ENCODE peak calls at places on chromosomes 3 and 15, in nine cellular contexts. Q is mesothelial cell of epicardium, R is body of pancreas, C is lower lobe of right lung, X is astrocyte of the spinal cord, L is lower leg skin, J is foreskin fibroblast, N is thoracic aorta, Z is fibroblast of the aortic adventitia. S is an unnamed sample.
A peak's percentile ranks its signal among the peaks of the same experiment; 100 is the strongest.

GRCh38 chr3:196063456-196063855 is 18.4 kb downstream of the TFRC start:
- DNase-seq in L (no peak), N (no peak), C (no peak), Z (no peak), Q (no peak), R (no peak), X (no peak), J (no peak), S (no peak)

GRCh38 chr3:56316944-56317343 is 151.3 kb downstream of the ERC2 start:
- DNase-seq in X (no peak), Q (no peak), R (no peak), Z (no peak), J (no peak), C (no peak), L (no peak), N (no peak), S (no peak)

GRCh38 chr15:58444056-58444455 is 12.3 kb downstream of the LIPC start:
- DNase-seq in Z (no peak), N (no peak), C (no peak), L (peak; percentile 66), J (no peak), X (no peak), Q (no peak), R (no peak), S (no peak)

GRCh38 chr3:52379610-52380009 is 63.5 kb downstream of the DNAH1 start:
- DNase-seq in R (no peak), J (no peak), Q (no peak), X (no peak), C (no peak), L (no peak), Z (peak; percentile 8), N (no peak), S (no peak)

GRCh38 chr3:188721990-188722389 is 449.8 kb upstream of the TPRG1 start:
- DNase-seq in C (no peak), X (no peak), L (no peak), Z (no peak), N (no peak), Q (no peak), R (no peak), J (no peak), S (no peak)

GRCh38 chr15:68411276-68411675 is 20.7 kb downstream of the ITGA11 start:
- DNase-seq in Q (peak; percentile 26), X (no peak), J (no peak), L (peak; percentile 74), Z (no peak), N (no peak), C (no peak), R (no peak), S (no peak)

GRCh38 chr3:27596920-27597319 is 112.7 kb upstream of the SLC4A7 start:
- DNase-seq in L (no peak), R (no peak), X (peak; percentile 66), N (no peak), Q (no peak), C (no peak), Z (peak; percentile 31), J (peak; percentile 63), S (no peak)

GRCh38 chr3:16322189-16322588 is 57.2 kb downstream of the OXNAD1 start:
- DNase-seq in R (no peak), N (no peak), L (no peak), X (no peak), J (no peak), Q (no peak), Z (no peak), C (no peak), S (no peak)

GRCh38 chr15:84582583-84583157 is 18.1 kb upstream of the ZSCAN2 start:
- DNase-seq in R (no peak), N (no peak), Q (no peak), C (no peak), X (no peak), J (no peak), L (no peak), Z (no peak), S (no peak)

GRCh38 chr3:124057453-124057852 is 65.5 kb upstream of the ROPN1 start:
- DNase-seq in N (no peak), X (no peak), C (no peak), Q (no peak), Z (no peak), L (no peak), J (no peak), R (no peak), S (no peak)

GRCh38 chr3:160224256-160224655 is 966 bp upstream of the C3orf80 start:
- DNase-seq in X (no peak), Q (no peak), L (no peak), N (no peak), Z (no peak), R (no peak), C (no peak), J (no peak), S (no peak)

GRCh38 chr15:28026221-28026620 is 72.9 kb downstream of the OCA2 start:
- DNase-seq in N (no peak), C (no peak), J (no peak), X (no peak), R (no peak), L (no peak), Z (no peak), Q (no peak), S (no peak)

GRCh38 chr15:78051622-78052405 is 25.7 kb downstream of the TBC1D2B start:
- DNase-seq in N (no peak), Q (peak; percentile 60), Z (peak; percentile 57), C (no peak), J (no peak), R (peak; percentile 79), X (peak; percentile 49), L (no peak), S (no peak)

GRCh38 chr15:92819312-92820232 is 80.6 kb upstream of the CHD2 start:
- DNase-seq in L (no peak), J (no peak), C (no peak), Q (no peak), X (peak; percentile 32), Z (no peak), N (no peak), R (no peak), S (no peak)

GRCh38 chr3:120475722-120476385 is 25.1 kb upstream of the FSTL1 start:
- DNase-seq in J (peak; percentile 22), Z (no peak), Q (no peak), L (no peak), N (no peak), X (peak; percentile 40), C (no peak), R (no peak), S (no peak)

GRCh38 chr3:99246010-99246654 is 344.6 kb upstream of the DCBLD2 start:
- DNase-seq in X (peak; percentile 57), J (no peak), L (no peak), N (no peak), Z (no peak), C (no peak), R (no peak), Q (no peak), S (no peak)

GRCh38 chr3:126390201-126390600 is 4.5 kb upstream of the CFAP100 start:
- DNase-seq in J (no peak), Z (no peak), R (no peak), Q (peak; percentile 33), L (peak; percentile 84), X (no peak), N (no peak), C (no peak), S (no peak)

DNA sequence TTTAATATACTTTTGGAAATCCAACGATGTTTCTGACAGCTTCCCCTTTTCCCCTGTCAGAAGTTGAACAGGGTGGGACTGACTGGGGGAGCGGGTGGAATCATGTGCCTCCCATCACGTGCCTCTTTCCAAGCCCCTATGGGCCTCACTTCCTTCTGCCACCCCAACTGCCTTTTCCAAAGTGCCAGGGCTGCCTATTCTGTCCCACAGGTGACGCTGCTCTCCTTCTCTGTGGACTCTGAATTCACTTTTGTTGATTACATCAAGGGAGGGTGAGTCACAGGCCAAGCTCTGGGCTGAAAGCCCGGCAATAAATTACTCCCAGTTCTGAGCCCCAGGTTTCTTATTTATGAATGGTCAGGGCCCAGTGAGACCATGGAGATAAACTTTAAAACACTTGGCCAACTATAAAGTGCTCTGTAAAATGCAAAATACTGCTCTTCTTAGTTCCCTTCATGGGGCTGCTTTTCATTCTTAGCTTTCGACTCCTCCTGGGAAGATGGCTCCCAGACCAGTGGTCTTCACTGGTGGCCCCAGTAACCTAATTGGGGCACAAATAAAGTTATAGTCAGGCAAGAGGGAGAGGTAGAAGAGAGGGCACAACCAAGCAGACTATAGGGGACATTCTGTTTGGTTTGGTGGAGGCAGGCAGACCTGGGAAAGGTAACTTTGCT is 12.3 kb downstream of the CPNE9 start:
- DNase-seq in N (peak; percentile 72), J (peak; percentile 79), R (peak; percentile 76), L (peak; percentile 93), X (peak; percentile 88), Q (no peak), C (peak; percentile 74), Z (peak; percentile 96), S (no peak)
- TF ChIP-seq CTCF in N (peak; percentile 76), J (peak; percentile 98), R (peak; percentile 95), L (no peak), X (peak; percentile 98), Q (no peak), C (peak; percentile 67), Z (peak; percentile 98), S (peak; percentile 82)

GRCh38 chr3:36591959-36592358 is 172.4 kb downstream of the DCLK3 start:
- DNase-seq in C (no peak), N (no peak), R (no peak), X (peak; percentile 43), Q (no peak), L (no peak), J (peak; percentile 2), Z (peak; percentile 50), S (no peak)
- TF ChIP-seq CTCF in C (no peak), N (no peak), R (no peak), X (peak; percentile 15), Q (no peak), L (no peak), J (no peak), Z (peak; percentile 24), S (peak; percentile 67)

GRCh38 chr3:102909904-102910303 is 475.1 kb downstream of the ZPLD1 start:
- DNase-seq in X (no peak), C (no peak), R (no peak), Q (no peak), J (no peak), Z (no peak), L (no peak), N (no peak), S (no peak)
- TF ChIP-seq CTCF in X (no peak), C (no peak), R (no peak), Q (no peak), J (no peak), Z (no peak), L (no peak), N (no peak), S (no peak)

GRCh38 chr15:56281145-56281544 is 37.5 kb upstream of the RFX7 start:
- DNase-seq in R (no peak), J (no peak), Z (no peak), L (no peak), C (no peak), X (no peak), Q (no peak), N (no peak), S (no peak)

GRCh38 chr15:56291741-56292140 is 48.1 kb upstream of the RFX7 start:
- DNase-seq in C (no peak), L (no peak), Q (no peak), J (no peak), X (no peak), Z (no peak), R (no peak), N (no peak), S (no peak)

DNA sequence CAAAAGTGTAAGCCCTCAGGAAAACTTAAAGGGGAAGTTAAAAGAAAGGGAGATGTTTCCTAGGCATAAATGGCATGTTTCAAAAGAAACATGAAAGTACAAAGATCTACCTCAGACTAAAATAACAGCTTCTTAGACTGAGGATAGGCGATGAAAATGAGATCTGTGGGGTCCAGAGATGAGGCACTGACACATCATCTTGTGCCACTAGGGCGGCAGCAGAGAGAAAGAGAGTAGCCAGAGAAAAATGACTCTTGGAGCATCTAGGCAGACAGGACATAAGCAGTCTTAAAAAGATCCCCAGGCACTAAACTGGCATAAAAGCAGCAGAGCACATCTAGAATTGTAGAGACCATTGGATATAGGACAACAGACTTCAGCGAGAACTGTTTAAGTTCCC is 42.5 kb upstream of the RFX7 start:
- DNase-seq in Q (no peak), X (no peak), N (no peak), L (no peak), C (no peak), R (no peak), J (no peak), Z (no peak), S (no peak)
- TF ChIP-seq CTCF in Q (no peak), X (no peak), N (no peak), L (no peak), C (no peak), R (no peak), J (no peak), Z (no peak), S (no peak)